ENCODE peak calls at places on chromosome 20, in four cellular contexts. H is HepG2, C is GM12878, J is H1. K is an unnamed sample.

GRCh38 chr20:37940161-37940560 is 37.2 kb downstream of the VSTM2L start:
- DNase-seq in H (no peak), C (no peak), J (peak; percentile 36), K (no peak)

GRCh38 chr20:37821691-37822655 is 81.0 kb upstream of the VSTM2L start:
- DNase-seq in H (no peak), C (no peak), J (no peak), K (no peak)

GRCh38 chr20:4961746-4962145 is 39.6 kb downstream of the SLC23A2 start:
- DNase-seq in H (peak; percentile 99), C (no peak), J (no peak), K (no peak)

GRCh38 chr20:32004963-32005362 is 5.3 kb upstream of the CCM2L start:
- DNase-seq in H (no peak), C (no peak), J (no peak), K (no peak)

GRCh38 chr20:56554869-56555268 is 21.8 kb downstream of the FAM209B start:
- DNase-seq in H (peak; percentile 92), C (peak; percentile 83), J (no peak), K (peak; percentile 23)

GRCh38 chr20:58714340-58714922 is 21.8 kb downstream of the NPEPL1 start:
- DNase-seq in H (no peak), C (no peak), J (peak; percentile 42), K (no peak)

GRCh38 chr20:19783966-19784401 is 25.9 kb downstream of the RIN2 start:
- DNase-seq in H (peak; percentile 49), C (no peak), J (no peak), K (no peak)

GRCh38 chr20:56274156-56274555 is 25.6 kb downstream of the MC3R start:
- DNase-seq in H (no peak), C (no peak), J (no peak), K (no peak)

GRCh38 chr20:58481541-58482021 is 33.6 kb downstream of the APCDD1L start:
- DNase-seq in H (peak; percentile 42), C (no peak), J (peak; percentile 96), K (peak; percentile 50)

GRCh38 chr20:47377122-47377722 is 20.7 kb upstream of the ZMYND8 start:
- DNase-seq in H (no peak), C (no peak), J (no peak), K (no peak)

GRCh38 chr20:48066851-48067250 is 281.6 kb upstream of the SULF2 start:
- DNase-seq in H (no peak), C (no peak), J (no peak), K (no peak)

GRCh38 chr20:9103955-9104354 is 35.1 kb downstream of the PLCB4 start:
- DNase-seq in H (no peak), C (no peak), J (no peak), K (no peak)

GRCh38 chr20:45372646-45373352 is 5.3 kb downstream of the TP53TG5 start:
- DNase-seq in H (no peak), C (no peak), J (peak; percentile 58), K (no peak)

GRCh38 chr20:47149939-47150338 is 206.6 kb downstream of the ZMYND8 start:
- DNase-seq in H (no peak), C (no peak), J (no peak), K (no peak)

GRCh38 chr20:19094959-19095541 is 117.4 kb upstream of the SLC24A3 start:
- DNase-seq in H (no peak), C (no peak), J (no peak), K (no peak)

GRCh38 chr20:13665709-13666108 is 27.0 kb upstream of the TASP1 start:
- DNase-seq in H (no peak), C (no peak), J (no peak), K (no peak)

GRCh38 chr20:2051920-2052319 is 49.7 kb upstream of the STK35 start:
- DNase-seq in H (no peak), C (no peak), J (no peak), K (no peak)

GRCh38 chr20:45629496-45630100 is at the start of gene WFDC10A:
- DNase-seq in H (peak; percentile 38), C (no peak), J (peak; percentile 65), K (peak; percentile 78)

GRCh38 chr20:1302578-1303541 is 26.1 kb downstream of the SDCBP2 start:
- DNase-seq in H (no peak), C (no peak), J (no peak), K (no peak)

GRCh38 chr20:58995461-58996225 is 11.4 kb downstream of the CTSZ start:
- DNase-seq in H (peak; percentile 96), C (no peak), J (no peak), K (no peak)

GRCh38 chr20:43448748-43449535 is 8.8 kb upstream of the SRSF6 start:
- DNase-seq in H (peak; percentile 70), C (peak; percentile 13), J (peak; percentile 60), K (no peak)

GRCh38 chr20:44295995-44296394 is 15.0 kb downstream of the FITM2 start:
- DNase-seq in H (no peak), C (no peak), J (no peak), K (no peak)

GRCh38 chr20:53291548-53291947 is 302.1 kb downstream of the ZNF217 start:
- DNase-seq in H (peak; percentile 28), C (no peak), J (peak; percentile 73), K (no peak)

GRCh38 chr20:20293986-20294385 is 73.9 kb upstream of the INSM1 start:
- DNase-seq in H (no peak), C (no peak), J (no peak), K (no peak)

GRCh38 chr20:23013429-23013828 is 21.7 kb upstream of the SSTR4 start:
- DNase-seq in H (no peak), C (no peak), J (no peak), K (no peak)

GRCh38 chr20:17960927-17961599 is 7.5 kb downstream of the SNX5 start:
- DNase-seq in H (peak; percentile 91), C (no peak), J (no peak), K (no peak)

GRCh38 chr20:33687370-33687915 is 1.3 kb upstream of the E2F1 start:
- DNase-seq in H (no peak), C (no peak), J (no peak), K (no peak)

GRCh38 chr20:45044084-45044573 is 56.8 kb downstream of the KCNS1 start:
- DNase-seq in H (peak; percentile 82), C (no peak), J (no peak), K (peak; percentile 27)

GRCh38 chr20:8967641-8968245 is 101.1 kb upstream of the PLCB4 start:
- DNase-seq in H (no peak), C (no peak), J (no peak), K (no peak)

GRCh38 chr20:8200220-8200619 is 68.2 kb downstream of the PLCB1 start:
- DNase-seq in H (no peak), C (no peak), J (no peak), K (no peak)

GRCh38 chr20:5127204-5127858 is 523 bp downstream of the CDS2 start:
- DNase-seq in H (peak; percentile 54), C (peak; percentile 43), J (peak; percentile 57), K (peak; percentile 25)

GRCh38 chr20:33054381-33054780 is 678 bp downstream of the BPIFB3 start:
- DNase-seq in H (no peak), C (no peak), J (no peak), K (no peak)

GRCh38 chr20:52076164-52076563 is 115.4 kb downstream of the ZFP64 start:
- DNase-seq in H (no peak), C (no peak), J (no peak), K (no peak)
- TF ChIP-seq ZNF274 in H (no peak), C (no peak), J (no peak), K (no peak)

DNA sequence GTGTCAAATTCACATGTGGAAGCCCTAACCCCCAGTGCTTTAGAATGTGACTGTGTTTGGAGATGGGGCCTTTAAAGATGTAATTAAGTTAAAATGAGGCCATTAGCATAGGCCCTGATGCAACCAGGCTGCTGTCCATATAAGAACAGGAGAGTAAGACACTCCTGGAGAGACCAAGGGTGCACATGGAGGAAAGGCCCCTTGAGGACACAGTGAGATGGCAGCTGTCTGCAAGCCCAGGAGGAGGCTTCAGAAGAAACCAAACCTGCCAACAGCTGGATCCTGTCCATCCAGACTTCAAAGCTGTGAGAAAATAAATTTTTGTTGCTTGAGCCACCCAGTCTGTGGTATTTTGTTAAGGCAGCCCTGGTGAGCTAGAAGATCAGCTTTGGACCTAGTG is 16.8 kb upstream of the SNRPB2 start:
- DNase-seq in H (no peak), C (no peak), J (no peak), K (no peak)
- TF ChIP-seq SUZ12 in H (no peak), C (no peak), J (no peak), K (no peak)

GRCh38 chr20:11056414-11056813 is 382.6 kb upstream of the JAG1 start:
- DNase-seq in H (no peak), C (peak; percentile 57), J (no peak), K (no peak)

GRCh38 chr20:11051146-11051545 is 377.3 kb upstream of the JAG1 start:
- DNase-seq in H (no peak), C (no peak), J (no peak), K (no peak)

GRCh38 chr20:11053310-11053709 is 379.5 kb upstream of the JAG1 start:
- DNase-seq in H (no peak), C (no peak), J (no peak), K (no peak)

GRCh38 chr20:11057624-11058023 is 383.8 kb upstream of the JAG1 start:
- DNase-seq in H (no peak), C (no peak), J (no peak), K (no peak)

DNA sequence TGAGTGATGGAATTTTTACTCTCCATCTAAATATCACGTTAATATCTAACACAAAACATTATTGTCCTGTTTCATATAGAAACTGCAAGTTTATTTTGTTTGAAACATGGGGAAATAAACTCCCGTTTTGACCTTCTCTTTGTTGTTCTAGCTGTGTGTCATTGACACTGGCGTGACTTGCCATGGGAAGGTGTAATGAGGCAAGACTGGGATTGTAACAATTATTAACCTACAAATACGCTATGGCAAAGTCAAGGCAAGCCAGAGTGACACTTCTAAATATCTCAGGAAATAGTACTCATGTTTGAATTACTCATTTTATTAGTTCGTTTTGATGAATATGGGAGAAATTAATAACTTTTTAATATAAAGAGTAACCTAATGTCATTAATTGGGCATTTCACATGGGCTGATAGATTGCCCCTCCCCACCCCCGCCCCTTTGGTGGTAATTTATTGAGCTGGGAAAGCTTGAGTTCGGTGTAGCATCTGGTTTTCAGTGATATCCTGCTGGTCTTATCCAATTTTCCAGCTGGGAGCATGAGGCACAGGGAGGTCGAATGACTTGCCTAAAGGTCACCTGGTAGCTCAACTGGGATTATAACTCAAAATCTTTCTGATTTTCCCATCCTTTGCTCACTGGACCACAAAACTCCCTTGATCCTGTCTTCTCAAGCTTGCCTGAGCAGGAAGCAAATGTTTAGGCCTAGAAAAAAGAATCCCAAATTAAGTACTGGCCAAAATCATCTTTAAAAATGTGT is 380.6 kb upstream of the JAG1 start:
- DNase-seq in H (no peak), C (no peak), J (no peak), K (no peak)
- TF ChIP-seq ZNF274 in H (no peak), C (no peak), J (no peak), K (no peak)

GRCh38 chr20:14889503-14890125 is 552.2 kb upstream of the FLRT3 start:
- DNase-seq in H (no peak), C (no peak), J (no peak), K (no peak)
- TF ChIP-seq SUZ12 in H (no peak), C (no peak), J (no peak), K (no peak)

K was measured in NT2/D1.